ENCODE peak calls at places on chromosome 3, in six cellular contexts. One of them, this sample, is unnamed.

GRCh38 chr3:27176256-27176655 is 192.9 kb downstream of the NEK10 start:
- DNase-seq in stomach: no peak
- DNase-seq in sigmoid colon: no peak
- DNase-seq in A549: no peak
- DNase-seq in transverse colon: no peak
- DNase-seq in tibial nerve: no peak
- DNase-seq in this sample: no peak

GRCh38 chr3:169497567-169498257 is 165.8 kb downstream of the MECOM start:
- DNase-seq in stomach: no peak
- DNase-seq in tibial nerve: no peak
- DNase-seq in transverse colon: no peak
- DNase-seq in A549: no peak
- DNase-seq in sigmoid colon: no peak
- DNase-seq in this sample: no peak

GRCh38 chr3:32707026-32707370 is 22.0 kb downstream of the CNOT10 start:
- DNase-seq in transverse colon: no peak
- DNase-seq in sigmoid colon: no peak
- DNase-seq in tibial nerve: no peak
- DNase-seq in stomach: no peak
- DNase-seq in A549: no peak
- DNase-seq in this sample: no peak

GRCh38 chr3:31654998-31655397 is 122.3 kb downstream of the STT3B start:
- DNase-seq in stomach: no peak
- DNase-seq in transverse colon: no peak
- DNase-seq in A549: no peak
- DNase-seq in tibial nerve: no peak
- DNase-seq in sigmoid colon: no peak
- DNase-seq in this sample: no peak

GRCh38 chr3:39724233-39724846 is 85.1 kb upstream of the MYRIP start:
- DNase-seq in sigmoid colon: no peak
- DNase-seq in transverse colon: no peak
- DNase-seq in A549: no peak
- DNase-seq in tibial nerve: no peak
- DNase-seq in stomach: no peak
- DNase-seq in this sample: no peak

GRCh38 chr3:163450684-163451083 is 1627.6 kb downstream of the SI start:
- DNase-seq in transverse colon: no peak
- DNase-seq in sigmoid colon: no peak
- DNase-seq in stomach: no peak
- DNase-seq in tibial nerve: no peak
- DNase-seq in A549: no peak
- DNase-seq in this sample: no peak

GRCh38 chr3:13497386-13497785 is 17.3 kb downstream of the HDAC11 start:
- DNase-seq in transverse colon: no peak
- DNase-seq in A549: no peak
- DNase-seq in sigmoid colon: no peak
- DNase-seq in tibial nerve: no peak
- DNase-seq in stomach: no peak
- DNase-seq in this sample: no peak

GRCh38 chr3:172106989-172107388 is 67.6 kb downstream of the FNDC3B start:
- DNase-seq in stomach: peak; percentile 60
- DNase-seq in A549: no peak
- DNase-seq in sigmoid colon: no peak
- DNase-seq in transverse colon: peak; percentile 70
- DNase-seq in tibial nerve: peak; percentile 60
- DNase-seq in this sample: no peak

GRCh38 chr3:120344349-120344748 is 4.8 kb downstream of the LRRC58 start:
- DNase-seq in sigmoid colon: no peak
- DNase-seq in transverse colon: no peak
- DNase-seq in A549: no peak
- DNase-seq in tibial nerve: no peak
- DNase-seq in stomach: no peak
- DNase-seq in this sample: no peak

GRCh38 chr3:128082545-128082944 is 30.3 kb downstream of the SEC61A1 start:
- DNase-seq in A549: no peak
- DNase-seq in sigmoid colon: no peak
- DNase-seq in tibial nerve: no peak
- DNase-seq in stomach: no peak
- DNase-seq in transverse colon: no peak
- DNase-seq in this sample: no peak

GRCh38 chr3:183306798-183307671 is 54.0 kb downstream of the B3GNT5 start:
- DNase-seq in sigmoid colon: peak; percentile 81
- DNase-seq in transverse colon: peak; percentile 91
- DNase-seq in stomach: peak; percentile 94
- DNase-seq in tibial nerve: peak; percentile 66
- DNase-seq in A549: peak; percentile 50
- DNase-seq in this sample: no peak

GRCh38 chr3:133112666-133113065 is 74.5 kb downstream of the TMEM108 start:
- DNase-seq in tibial nerve: no peak
- DNase-seq in A549: no peak
- DNase-seq in stomach: no peak
- DNase-seq in sigmoid colon: no peak
- DNase-seq in transverse colon: no peak
- DNase-seq in this sample: no peak

GRCh38 chr3:43148033-43148432 is 42.2 kb upstream of the POMGNT2 start:
- DNase-seq in stomach: no peak
- DNase-seq in A549: no peak
- DNase-seq in sigmoid colon: no peak
- DNase-seq in tibial nerve: no peak
- DNase-seq in transverse colon: no peak
- DNase-seq in this sample: no peak

GRCh38 chr3:178297204-178297603 is 239.0 kb upstream of the KCNMB2 start:
- DNase-seq in tibial nerve: no peak
- DNase-seq in sigmoid colon: no peak
- DNase-seq in transverse colon: no peak
- DNase-seq in stomach: no peak
- DNase-seq in A549: no peak
- DNase-seq in this sample: no peak

GRCh38 chr3:178291971-178292370 is 244.3 kb upstream of the KCNMB2 start:
- DNase-seq in sigmoid colon: no peak
- DNase-seq in A549: no peak
- DNase-seq in stomach: no peak
- DNase-seq in transverse colon: no peak
- DNase-seq in tibial nerve: no peak
- DNase-seq in this sample: no peak

GRCh38 chr3:178291555-178291954 is 244.7 kb upstream of the KCNMB2 start:
- DNase-seq in tibial nerve: no peak
- DNase-seq in stomach: no peak
- DNase-seq in transverse colon: no peak
- DNase-seq in A549: no peak
- DNase-seq in sigmoid colon: no peak
- DNase-seq in this sample: no peak

GRCh38 chr3:178297732-178298131 is 238.5 kb upstream of the KCNMB2 start:
- DNase-seq in stomach: no peak
- DNase-seq in sigmoid colon: no peak
- DNase-seq in transverse colon: no peak
- DNase-seq in tibial nerve: no peak
- DNase-seq in A549: no peak
- DNase-seq in this sample: no peak

GRCh38 chr3:178295257-178295912 is 240.9 kb upstream of the KCNMB2 start:
- DNase-seq in tibial nerve: peak; percentile 21
- DNase-seq in sigmoid colon: no peak
- DNase-seq in A549: no peak
- DNase-seq in transverse colon: no peak
- DNase-seq in stomach: no peak
- DNase-seq in this sample: no peak
- TF ChIP-seq EP300 in tibial nerve: peak; percentile 42
- TF ChIP-seq EP300 in sigmoid colon: no peak
- TF ChIP-seq EP300 in A549: no peak
- TF ChIP-seq EP300 in transverse colon: no peak
- TF ChIP-seq EP300 in stomach: no peak
- TF ChIP-seq EP300 in this sample: no peak

GRCh38 chr3:53939081-53939582 is 47.5 kb upstream of the SELENOK start:
- DNase-seq in tibial nerve: no peak
- DNase-seq in sigmoid colon: no peak
- DNase-seq in A549: no peak
- DNase-seq in stomach: no peak
- DNase-seq in transverse colon: no peak
- DNase-seq in this sample: no peak
- TF ChIP-seq EP300 in tibial nerve: no peak
- TF ChIP-seq EP300 in sigmoid colon: no peak
- TF ChIP-seq EP300 in A549: no peak
- TF ChIP-seq EP300 in stomach: no peak
- TF ChIP-seq EP300 in transverse colon: no peak
- TF ChIP-seq EP300 in this sample: no peak

GRCh38 chr3:101377796-101378195 is 57.4 kb upstream of the IMPG2 start:
- DNase-seq in A549: no peak
- DNase-seq in transverse colon: no peak
- DNase-seq in tibial nerve: no peak
- DNase-seq in stomach: no peak
- DNase-seq in sigmoid colon: no peak
- DNase-seq in this sample: no peak

GRCh38 chr3:101379695-101380376 is 59.5 kb upstream of the IMPG2 start:
- DNase-seq in sigmoid colon: no peak
- DNase-seq in tibial nerve: no peak
- DNase-seq in transverse colon: no peak
- DNase-seq in stomach: no peak
- DNase-seq in A549: no peak
- DNase-seq in this sample: no peak

GRCh38 chr3:101377209-101377608 is 56.8 kb upstream of the IMPG2 start:
- DNase-seq in stomach: no peak
- DNase-seq in A549: no peak
- DNase-seq in transverse colon: no peak
- DNase-seq in sigmoid colon: no peak
- DNase-seq in tibial nerve: no peak
- DNase-seq in this sample: no peak

GRCh38 chr3:101375586-101375985 is 55.2 kb upstream of the IMPG2 start:
- DNase-seq in tibial nerve: no peak
- DNase-seq in sigmoid colon: no peak
- DNase-seq in transverse colon: no peak
- DNase-seq in stomach: no peak
- DNase-seq in A549: no peak
- DNase-seq in this sample: no peak
- TF ChIP-seq EP300 in tibial nerve: no peak
- TF ChIP-seq EP300 in sigmoid colon: no peak
- TF ChIP-seq EP300 in transverse colon: no peak
- TF ChIP-seq EP300 in stomach: no peak
- TF ChIP-seq EP300 in A549: no peak
- TF ChIP-seq EP300 in this sample: no peak

GRCh38 chr3:184338538-184338945 is 1.1 kb downstream of the FAM131A start:
- DNase-seq in stomach: peak; percentile 57
- DNase-seq in tibial nerve: peak; percentile 78
- DNase-seq in transverse colon: peak; percentile 66
- DNase-seq in sigmoid colon: peak; percentile 96
- DNase-seq in A549: no peak
- DNase-seq in this sample: peak; percentile 96
- TF ChIP-seq EP300 in stomach: no peak
- TF ChIP-seq EP300 in tibial nerve: peak; percentile 71
- TF ChIP-seq EP300 in transverse colon: no peak
- TF ChIP-seq EP300 in sigmoid colon: no peak
- TF ChIP-seq EP300 in A549: no peak
- TF ChIP-seq EP300 in this sample: no peak

GRCh38 chr3:23894166-23895061 is 22.4 kb downstream of the NKIRAS1 start:
- DNase-seq in tibial nerve: no peak
- DNase-seq in transverse colon: no peak
- DNase-seq in sigmoid colon: no peak
- DNase-seq in A549: no peak
- DNase-seq in stomach: no peak
- DNase-seq in this sample: no peak
- TF ChIP-seq EP300 in tibial nerve: no peak
- TF ChIP-seq EP300 in transverse colon: no peak
- TF ChIP-seq EP300 in sigmoid colon: no peak
- TF ChIP-seq EP300 in A549: no peak
- TF ChIP-seq EP300 in stomach: no peak
- TF ChIP-seq EP300 in this sample: no peak

DNA sequence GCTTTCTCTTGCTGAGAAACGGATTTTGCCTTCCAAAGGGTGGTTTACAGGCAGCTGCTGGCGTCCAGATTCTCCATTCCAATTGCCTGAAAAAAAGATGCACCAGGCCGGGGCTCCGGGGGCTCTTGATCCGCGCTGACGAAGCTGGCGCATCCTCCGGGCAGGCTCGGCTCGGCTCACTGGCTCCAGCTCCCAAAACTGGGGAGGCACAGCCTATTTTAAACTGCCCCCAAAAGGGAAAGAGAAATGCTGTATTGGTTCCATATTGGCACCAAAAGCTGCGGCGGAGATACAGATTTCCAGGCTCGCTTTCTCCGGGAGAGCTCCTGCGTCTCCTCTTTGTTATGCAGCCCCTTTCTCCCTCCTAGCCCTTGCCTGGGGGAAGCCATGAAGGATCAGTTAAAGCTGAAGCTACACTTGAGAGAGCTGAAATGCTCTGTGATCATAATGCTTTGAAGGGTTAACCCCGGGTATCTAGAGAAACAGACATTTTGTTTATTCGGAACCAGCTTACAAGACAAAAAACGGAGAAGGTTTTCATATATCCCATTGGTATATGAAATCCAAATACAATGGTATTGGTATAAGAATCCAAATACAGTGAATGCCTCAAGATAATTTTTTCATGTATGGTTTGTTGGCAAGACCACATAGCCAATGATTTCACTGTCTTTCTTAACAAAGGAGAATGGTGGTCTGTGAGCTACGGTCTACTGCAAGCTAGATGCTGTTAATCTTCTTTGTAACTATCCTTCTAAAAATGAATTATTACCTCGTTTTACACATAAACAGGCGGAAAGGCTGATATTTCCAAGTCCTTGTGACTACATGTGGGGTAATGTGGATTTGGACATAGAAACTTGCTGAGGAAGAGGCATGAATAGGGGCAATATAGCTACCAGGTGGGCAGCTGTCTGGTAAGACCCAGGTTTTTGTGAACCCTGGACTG is 704 bp downstream of the CD200 start:
- DNase-seq in A549: no peak
- DNase-seq in transverse colon: no peak
- DNase-seq in sigmoid colon: no peak
- DNase-seq in tibial nerve: no peak
- DNase-seq in stomach: no peak
- DNase-seq in this sample: no peak
- TF ChIP-seq EP300 in A549: no peak
- TF ChIP-seq EP300 in transverse colon: no peak
- TF ChIP-seq EP300 in sigmoid colon: no peak
- TF ChIP-seq EP300 in tibial nerve: no peak
- TF ChIP-seq EP300 in stomach: no peak
- TF ChIP-seq EP300 in this sample: no peak